ENCODE peak calls at places on chromosomes 7 and 10, in seven cellular contexts. A is transverse colon, V is body of pancreas, W is adrenal gland, S is uterus, T is thyroid gland, K is IMR-90. Y is an unnamed sample.

GRCh38 chr10:49360271-49361177 is 35.4 kb downstream of the DRGX start:
- DNase-seq in K (no peak), A (no peak), V (no peak), W (no peak), T (peak), S (no peak), Y (peak)

GRCh38 chr7:8263048-8263447 is 1.1 kb upstream of the ICA1 start:
- DNase-seq in S (no peak), K (no peak), V (no peak), A (no peak), T (no peak), W (no peak), Y (no peak)

GRCh38 chr7:54860843-54861242 is 101.8 kb upstream of the SEC61G start:
- DNase-seq in W (no peak), S (no peak), T (no peak), V (no peak), A (no peak), K (no peak), Y (no peak)

GRCh38 chr7:27130540-27131389 is at the start of gene HOXA4:
- DNase-seq in S (peak), A (peak), T (peak), W (peak), K (peak), V (peak), Y (peak)

GRCh38 chr10:80894797-80895467 is 357.2 kb downstream of the SH2D4B start:
- DNase-seq in V (no peak), W (no peak), K (no peak), T (no peak), A (no peak), S (no peak), Y (no peak)

GRCh38 chr10:7389844-7390243 is 21.0 kb downstream of the SFMBT2 start:
- DNase-seq in S (no peak), T (no peak), W (no peak), K (no peak), V (no peak), A (no peak), Y (no peak)

GRCh38 chr7:91285966-91286365 is 21.7 kb downstream of the FZD1 start:
- DNase-seq in S (no peak), W (no peak), K (peak), T (no peak), A (no peak), V (no peak), Y (no peak)

GRCh38 chr10:132765435-132765834 is 20.5 kb downstream of the NKX6-2 start:
- DNase-seq in A (no peak), T (no peak), W (no peak), S (no peak), K (no peak), V (no peak), Y (no peak)

GRCh38 chr7:115851291-115851690 is 179.3 kb downstream of the TFEC start:
- DNase-seq in A (no peak), K (peak), S (no peak), V (no peak), T (no peak), W (no peak), Y (no peak)

GRCh38 chr10:89302628-89303027 is 782 bp downstream of the IFIT2 start:
- DNase-seq in K (no peak), S (no peak), V (no peak), A (no peak), W (no peak), T (no peak), Y (no peak)

GRCh38 chr10:57972783-57973182 is 294.9 kb downstream of the IPMK start:
- DNase-seq in T (no peak), W (no peak), S (no peak), V (no peak), A (no peak), K (no peak), Y (no peak)

GRCh38 chr10:103696411-103697145 is 158.8 kb downstream of the SH3PXD2A start:
- DNase-seq in A (peak), V (peak), K (peak), S (peak), T (no peak), W (no peak), Y (peak)

GRCh38 chr7:107025449-107026103 is 18.9 kb upstream of the PRKAR2B start:
- DNase-seq in A (no peak), S (no peak), T (no peak), V (no peak), K (peak), W (no peak), Y (no peak)

GRCh38 chr7:107029764-107030286 is 14.7 kb upstream of the PRKAR2B start:
- DNase-seq in T (no peak), A (no peak), S (no peak), V (no peak), W (no peak), K (no peak), Y (no peak)

GRCh38 chr7:107027208-107027607 is 17.3 kb upstream of the PRKAR2B start:
- DNase-seq in W (no peak), K (no peak), V (no peak), A (no peak), T (no peak), S (no peak), Y (no peak)

GRCh38 chr7:107032050-107032449 is 12.5 kb upstream of the PRKAR2B start:
- DNase-seq in S (no peak), V (no peak), W (no peak), A (no peak), K (no peak), T (no peak), Y (no peak)

GRCh38 chr7:107029061-107029763 is 15.3 kb upstream of the PRKAR2B start:
- DNase-seq in W (no peak), K (peak), T (no peak), A (no peak), S (no peak), V (no peak), Y (no peak)
- TF ChIP-seq POLR2A in W (no peak), K (no peak), T (no peak), A (no peak), S (no peak), V (no peak), Y (no peak)

DNA sequence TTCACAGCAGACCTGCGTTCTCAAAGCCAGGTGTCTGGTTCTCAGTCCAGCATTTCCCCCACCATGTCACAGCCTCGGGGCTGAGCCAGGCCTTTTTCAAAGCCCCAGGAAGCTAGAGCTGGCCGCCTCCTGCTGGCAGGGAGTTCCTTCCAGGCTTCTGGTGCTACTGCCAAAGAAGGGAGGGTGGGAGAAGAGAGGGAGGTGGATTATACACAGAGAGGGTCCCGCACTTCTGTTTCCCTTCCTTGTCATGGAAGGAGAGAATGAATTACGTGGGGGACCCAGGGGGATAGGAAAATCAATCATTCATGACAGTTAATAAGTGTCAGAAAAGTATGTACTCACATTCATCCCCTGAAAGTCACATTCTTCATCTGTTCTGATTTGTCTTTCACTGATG is 600 bp upstream of the LGI1 start:
- DNase-seq in A (no peak), S (no peak), T (no peak), V (no peak), W (no peak), K (no peak), Y (no peak)
- TF ChIP-seq CTCF in A (no peak), S (no peak), T (no peak), V (no peak), W (no peak), K (no peak), Y (no peak)

GRCh38 chr7:102429141-102429904 is 4.1 kb upstream of the ORAI2 start:
- DNase-seq in W (no peak), A (no peak), S (no peak), V (no peak), T (no peak), K (no peak), Y (no peak)

GRCh38 chr7:102424129-102424551 is 9.2 kb upstream of the ORAI2 start:
- DNase-seq in V (no peak), S (no peak), A (no peak), T (no peak), K (no peak), W (no peak), Y (no peak)

GRCh38 chr7:102426268-102427031 is 6.9 kb upstream of the ORAI2 start:
- DNase-seq in T (no peak), V (no peak), S (no peak), K (no peak), W (no peak), A (peak), Y (no peak)

GRCh38 chr7:102424787-102425218 is 8.6 kb upstream of the ORAI2 start:
- DNase-seq in T (no peak), S (no peak), W (no peak), A (peak), K (no peak), V (no peak), Y (no peak)

GRCh38 chr7:102425639-102426267 is 7.6 kb upstream of the ORAI2 start:
- DNase-seq in T (peak), S (no peak), A (peak), K (no peak), V (no peak), W (no peak), Y (no peak)
- TF ChIP-seq POLR2A in T (no peak), S (no peak), A (peak), K (no peak), V (no peak), W (no peak), Y (no peak)

DNA sequence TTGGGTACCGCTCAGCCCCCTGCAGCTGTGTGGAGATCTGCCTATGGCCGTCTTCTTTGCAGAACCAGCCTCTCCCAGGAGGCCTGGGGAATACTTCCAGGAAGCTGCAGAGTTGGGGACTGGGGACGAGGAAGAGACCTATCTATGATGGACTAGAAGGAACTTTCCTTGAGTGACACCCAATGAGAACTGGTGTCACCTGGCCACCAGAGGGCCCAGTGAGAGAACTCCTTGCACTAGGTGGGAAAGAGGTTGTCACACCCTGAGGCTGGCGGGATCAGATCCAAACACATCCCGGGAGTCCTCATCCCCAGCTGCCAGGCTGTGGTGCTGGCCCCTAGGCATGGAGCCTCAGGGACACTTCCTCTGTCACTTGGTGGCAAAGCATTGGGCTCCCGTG is 4.9 kb upstream of the GRID2IP start:
- DNase-seq in T (peak), S (no peak), W (no peak), V (no peak), K (no peak), A (peak), Y (no peak)
- TF ChIP-seq CTCF in T (no peak), S (no peak), W (peak), V (peak), K (no peak), A (peak), Y (no peak)

GRCh38 chr10:50395279-50395678 is 144.0 kb upstream of the ASAH2 start:
- DNase-seq in S (no peak), V (peak), T (no peak), W (no peak), A (no peak), K (peak), Y (no peak)

GRCh38 chr10:50394832-50395231 is 143.5 kb upstream of the ASAH2 start:
- DNase-seq in A (no peak), T (no peak), K (no peak), S (no peak), V (no peak), W (no peak), Y (no peak)

GRCh38 chr10:50398383-50398782 is 147.1 kb upstream of the ASAH2 start:
- DNase-seq in W (no peak), A (no peak), T (no peak), V (no peak), S (no peak), K (peak), Y (no peak)

GRCh38 chr10:50397312-50398140 is 146.2 kb upstream of the ASAH2 start:
- DNase-seq in S (no peak), K (no peak), T (no peak), W (no peak), V (no peak), A (no peak), Y (no peak)

GRCh38 chr10:50396491-50397311 is 145.4 kb upstream of the ASAH2 start:
- DNase-seq in S (no peak), K (peak), T (no peak), V (no peak), A (no peak), W (no peak), Y (no peak)
- TF ChIP-seq POLR2A in S (no peak), K (no peak), T (no peak), V (no peak), A (no peak), W (no peak), Y (no peak)

DNA sequence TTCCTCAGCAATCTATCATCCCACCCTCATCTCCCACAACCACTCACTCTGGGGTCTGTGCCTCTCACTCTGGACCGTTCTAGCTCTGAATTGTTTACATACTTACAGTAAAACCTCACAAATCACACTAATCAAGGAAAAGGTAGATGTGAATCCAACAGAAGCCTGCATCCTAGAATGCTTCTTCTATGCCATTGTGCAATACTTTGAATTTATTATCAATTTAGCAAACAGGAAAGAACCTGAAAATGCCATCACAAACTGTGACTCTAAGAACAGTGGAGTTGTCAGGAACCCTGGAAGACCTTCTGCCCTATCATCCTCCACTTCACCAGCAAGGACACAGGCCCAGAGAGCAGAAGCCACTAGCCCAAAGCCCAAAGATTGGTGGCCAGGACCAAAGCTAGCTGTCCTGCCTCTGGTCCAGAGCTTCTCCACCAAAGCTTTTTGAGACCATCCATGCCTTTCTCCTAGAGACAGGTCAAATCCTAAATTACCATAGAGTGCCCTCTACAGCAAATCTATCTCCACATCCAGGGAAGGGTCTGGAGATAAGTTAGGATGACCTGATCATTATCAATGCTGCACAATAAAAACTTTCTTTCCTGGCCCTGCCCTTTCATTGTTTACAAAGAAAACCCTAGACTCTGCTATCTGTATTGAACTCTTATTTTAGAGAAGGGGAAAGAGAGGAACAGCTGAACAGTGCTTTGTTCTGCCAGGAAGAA is 2.4 kb downstream of the SORBS1 start:
- DNase-seq in S (peak), A (no peak), K (no peak), T (no peak), V (no peak), W (no peak), Y (no peak)
- TF ChIP-seq CTCF in S (no peak), A (no peak), K (no peak), T (no peak), V (no peak), W (no peak), Y (peak)

DNA sequence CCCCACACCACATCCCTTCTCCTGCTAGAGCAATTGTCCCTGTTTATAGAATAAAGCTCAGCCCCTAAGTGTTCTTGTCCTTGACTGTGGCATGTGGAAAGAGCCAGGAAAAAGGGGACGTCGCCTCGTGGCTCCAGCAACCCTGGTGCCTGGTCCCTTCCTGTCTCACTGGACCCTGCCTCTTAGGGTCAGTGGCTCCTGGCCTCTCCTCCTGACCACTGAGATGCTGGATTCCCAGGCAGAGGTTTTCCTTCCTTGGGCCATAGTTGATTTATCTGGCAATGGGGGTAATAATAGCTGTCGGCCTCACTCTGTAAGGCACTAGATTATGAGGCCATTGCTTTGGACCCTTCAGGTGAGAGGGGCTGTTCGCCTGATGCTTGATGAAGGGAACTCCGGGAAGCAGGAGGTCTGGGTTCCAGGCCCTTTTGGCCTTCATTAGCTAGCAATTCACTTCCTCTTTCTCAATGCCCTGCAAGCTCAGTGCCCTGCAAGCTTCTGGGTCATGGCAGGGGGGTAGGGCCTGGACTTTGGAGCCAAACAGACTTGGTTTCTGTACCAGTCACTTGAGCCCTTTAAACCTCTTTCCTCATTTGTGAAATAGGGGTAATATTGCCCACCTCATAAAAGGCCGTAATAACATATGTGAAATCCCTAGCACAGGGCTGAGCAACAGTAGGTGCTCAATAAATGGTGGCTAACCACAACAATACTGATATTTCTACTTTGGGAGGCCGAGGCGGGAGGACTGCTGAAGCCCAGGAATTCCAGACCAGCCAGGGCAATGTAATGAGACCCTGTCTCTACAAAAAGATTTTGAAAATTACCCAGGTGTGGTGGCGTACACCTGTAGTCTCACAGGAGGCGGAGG is 1.1 kb downstream of the ASL start:
- DNase-seq in V (peak), K (no peak), S (no peak), A (peak), T (no peak), W (no peak), Y (no peak)
- TF ChIP-seq POLR2A in V (no peak), K (no peak), S (no peak), A (peak), T (no peak), W (no peak), Y (no peak)

GRCh38 chr7:151664268-151664667 is 144.6 kb upstream of the RHEB start:
- DNase-seq in S (no peak), A (no peak), K (no peak), T (no peak), W (no peak), V (no peak), Y (no peak)

GRCh38 chr7:151661556-151661955 is 141.9 kb upstream of the RHEB start:
- DNase-seq in S (no peak), K (no peak), V (no peak), W (no peak), T (peak), A (no peak), Y (no peak)

GRCh38 chr7:151660141-151660540 is 140.4 kb upstream of the RHEB start:
- DNase-seq in T (no peak), A (no peak), K (peak), S (no peak), V (no peak), W (no peak), Y (no peak)

GRCh38 chr7:151663382-151664100 is 143.8 kb upstream of the RHEB start:
- DNase-seq in V (no peak), K (no peak), S (no peak), A (no peak), W (no peak), T (no peak), Y (no peak)

GRCh38 chr7:151662291-151662690 is 142.6 kb upstream of the RHEB start:
- DNase-seq in T (no peak), A (no peak), S (no peak), K (no peak), W (no peak), V (no peak), Y (no peak)
- TF ChIP-seq CTCF in T (no peak), A (no peak), S (no peak), K (no peak), W (no peak), V (no peak), Y (no peak)

GRCh38 chr7:1542841-1543747 is 12.6 kb downstream of the MAFK start:
- DNase-seq in A (no peak), K (no peak), V (no peak), S (no peak), W (no peak), T (peak), Y (peak)
- TF ChIP-seq POLR2A in A (peak), K (peak), V (no peak), S (no peak), W (no peak), T (no peak), Y (no peak)

Y was measured in heart left ventricle.